ENCODE peak calls at places on chromosomes 3 and 15, in ten cellular contexts. G, M, A, H, C, Y, Q, N, F and E are unnamed samples.

GRCh38 chr3:177452487-177452886 is 255.2 kb upstream of the TBL1XR1 start:
- DNase-seq in H (no peak), F (no peak), C (no peak), G (peak; percentile 78), Y (no peak), Q (no peak), N (no peak), M (no peak), A (no peak), E (no peak)

GRCh38 chr3:55060921-55061555 is 133.2 kb upstream of the LRTM1 start:
- DNase-seq in A (no peak), M (no peak), G (no peak), H (no peak), N (peak; percentile 2), C (no peak), Q (no peak), Y (no peak), F (no peak), E (no peak)

GRCh38 chr3:150237490-150237889 is 170.6 kb upstream of the TSC22D2 start:
- DNase-seq in N (no peak), M (no peak), F (peak; percentile 72), Y (no peak), C (no peak), A (no peak), Q (no peak), H (no peak), G (peak; percentile 43), E (no peak)

GRCh38 chr3:99765042-99765942 is 52.4 kb upstream of the CMSS1 start:
- DNase-seq in N (no peak), A (no peak), H (no peak), Y (no peak), M (no peak), C (no peak), G (peak; percentile 26), F (no peak), Q (no peak), E (no peak)

GRCh38 chr3:115974940-115975339 is 351.6 kb downstream of the GAP43 start:
- DNase-seq in N (no peak), H (no peak), M (no peak), C (no peak), A (no peak), Q (no peak), G (no peak), Y (no peak), F (no peak), E (no peak)

GRCh38 chr3:197811343-197811742 is 20.3 kb downstream of the LRCH3 start:
- DNase-seq in M (no peak), N (no peak), H (no peak), Y (no peak), G (peak; percentile 82), C (no peak), Q (peak; percentile 72), A (no peak), F (peak; percentile 75), E (no peak)

GRCh38 chr3:158103956-158104338 is 2.3 kb downstream of the SHOX2 start:
- DNase-seq in C (no peak), F (no peak), Y (no peak), H (no peak), M (no peak), N (no peak), G (no peak), Q (peak; percentile 59), A (no peak), E (no peak)

GRCh38 chr3:70264122-70264780 is 48.2 kb downstream of the MDFIC2 start:
- DNase-seq in H (no peak), F (no peak), A (no peak), C (no peak), G (no peak), M (no peak), Y (no peak), N (no peak), Q (no peak), E (no peak)

GRCh38 chr3:183754052-183754451 is 56.5 kb downstream of the YEATS2 start:
- DNase-seq in Y (no peak), C (no peak), H (no peak), N (no peak), Q (no peak), G (no peak), A (no peak), M (no peak), F (no peak), E (no peak)

GRCh38 chr3:44885618-44886017 is 11.2 kb downstream of the TGM4 start:
- DNase-seq in Q (no peak), F (no peak), M (no peak), H (no peak), Y (peak; percentile 85), G (peak; percentile 95), A (no peak), C (no peak), N (no peak), E (no peak)

GRCh38 chr15:31391687-31392671 is 65.3 kb downstream of the KLF13 start:
- DNase-seq in A (peak; percentile 4), F (peak; percentile 94), C (no peak), M (peak; percentile 72), Q (peak; percentile 91), Y (peak; percentile 91), G (peak; percentile 74), H (no peak), N (peak; percentile 8), E (peak; percentile 80)

GRCh38 chr3:43296565-43296964 is 10.2 kb downstream of the SNRK start:
- DNase-seq in H (no peak), N (no peak), C (no peak), M (peak; percentile 18), Q (no peak), F (no peak), A (no peak), G (no peak), Y (no peak), E (no peak)

GRCh38 chr3:194176274-194176991 is 40.5 kb downstream of the HES1 start:
- DNase-seq in N (no peak), G (no peak), H (no peak), F (no peak), Q (no peak), A (no peak), M (no peak), Y (no peak), C (no peak), E (no peak)

GRCh38 chr3:142981108-142981507 is 17.6 kb upstream of the PAQR9 start:
- DNase-seq in G (no peak), F (no peak), Q (no peak), A (no peak), M (no peak), C (no peak), H (no peak), N (no peak), Y (no peak), E (peak; percentile 36)

GRCh38 chr3:38005076-38006020 is 14.8 kb downstream of the VILL start:
- DNase-seq in F (no peak), Q (peak; percentile 85), A (no peak), Y (peak; percentile 69), C (peak; percentile 88), M (no peak), N (no peak), G (no peak), H (no peak), E (no peak)

GRCh38 chr3:172177046-172177445 is 137.7 kb downstream of the FNDC3B start:
- DNase-seq in M (no peak), N (no peak), G (peak; percentile 40), A (no peak), Q (no peak), Y (no peak), C (no peak), F (no peak), H (no peak), E (no peak)

GRCh38 chr15:32870240-32871033 is 152.6 kb downstream of the GREM1 start:
- DNase-seq in A (no peak), H (no peak), F (no peak), M (no peak), N (no peak), G (peak; percentile 76), Y (no peak), Q (no peak), C (no peak), E (no peak)

GRCh38 chr3:196757876-196758739 is 18.5 kb downstream of the PAK2 start:
- DNase-seq in M (no peak), C (no peak), G (peak; percentile 19), F (no peak), Y (no peak), A (no peak), H (no peak), Q (no peak), N (no peak), E (no peak)

GRCh38 chr3:136750209-136750921 is 1.8 kb downstream of the STAG1 start:
- DNase-seq in H (no peak), C (no peak), A (no peak), G (no peak), M (no peak), Y (no peak), Q (no peak), N (no peak), F (no peak), E (peak; percentile 57)

GRCh38 chr3:71395927-71396695 is 187.4 kb downstream of the FOXP1 start:
- DNase-seq in G (peak; percentile 33), H (no peak), C (no peak), M (no peak), Y (no peak), Q (no peak), F (no peak), A (no peak), N (no peak), E (no peak)

GRCh38 chr3:102457644-102458043 is 22.8 kb downstream of the ZPLD1 start:
- DNase-seq in A (no peak), C (no peak), N (no peak), H (no peak), Q (no peak), F (no peak), Y (no peak), M (no peak), G (no peak), E (no peak)

GRCh38 chr15:71237456-71238188 is 122.4 kb downstream of the THSD4 start:
- DNase-seq in F (no peak), M (no peak), G (peak; percentile 95), Q (no peak), N (no peak), Y (no peak), A (no peak), H (no peak), C (no peak), E (no peak)

GRCh38 chr15:92869263-92869940 is 30.7 kb upstream of the CHD2 start:
- DNase-seq in Q (no peak), G (peak; percentile 70), H (no peak), F (no peak), M (no peak), Y (no peak), C (no peak), A (no peak), N (no peak), E (no peak)

GRCh38 chr15:70274255-70274654 is 176.5 kb upstream of the TLE3 start:
- DNase-seq in G (no peak), C (no peak), A (no peak), Y (peak; percentile 38), H (no peak), F (no peak), Q (no peak), M (no peak), N (no peak), E (no peak)

GRCh38 chr3:2657408-2657807 is 452.8 kb downstream of the IL5RA start:
- DNase-seq in N (no peak), Q (no peak), G (no peak), M (no peak), C (no peak), F (no peak), H (no peak), Y (no peak), A (no peak), E (peak; percentile 59)

GRCh38 chr3:24299236-24299635 is 195.4 kb downstream of the THRB start:
- DNase-seq in H (no peak), A (no peak), C (no peak), F (no peak), Q (no peak), M (no peak), G (peak; percentile 19), Y (no peak), N (no peak), E (no peak)

GRCh38 chr3:123194552-123194951 is 7.2 kb upstream of the SEC22A start:
- DNase-seq in C (no peak), A (no peak), F (no peak), G (peak; percentile 26), M (no peak), Y (peak; percentile 42), N (no peak), Q (no peak), H (no peak), E (peak; percentile 64)

GRCh38 chr15:91472316-91472756 is 372.3 kb downstream of the SV2B start:
- DNase-seq in N (no peak), Q (no peak), F (no peak), M (no peak), A (no peak), C (no peak), G (no peak), H (no peak), Y (no peak), E (no peak)